ENCODE peak calls at places on chromosomes 5 and 9, in nine cellular contexts. U, F, T, Z, O, H, K, C and B are unnamed samples.

GRCh38 chr9:105359899-105360298 is 87.9 kb upstream of the FSD1L start:
- DNase-seq in Z (peak), U (peak), O (no peak), C (peak), T (no peak), H (no peak), F (no peak), K (no peak), B (peak)

GRCh38 chr5:127930311-127930710 is 153.3 kb upstream of the SLC12A2 start:
- DNase-seq in U (peak), H (peak), F (no peak), O (no peak), Z (peak), T (no peak), K (no peak), C (peak), B (peak)

GRCh38 chr5:148909001-148909400 is 82.6 kb downstream of the ADRB2 start:
- DNase-seq in C (peak), T (no peak), F (no peak), H (peak), K (no peak), Z (no peak), U (peak), O (no peak), B (peak)

GRCh38 chr5:41834506-41834905 is 35.7 kb downstream of the OXCT1 start:
- DNase-seq in O (no peak), Z (no peak), H (no peak), U (no peak), C (no peak), F (no peak), T (no peak), K (no peak), B (no peak)

GRCh38 chr9:125950880-125951471 is 203.8 kb downstream of the PBX3 start:
- DNase-seq in Z (no peak), F (no peak), T (no peak), C (no peak), O (no peak), K (no peak), U (no peak), H (no peak), B (no peak)

GRCh38 chr5:32067774-32068173 is 106.3 kb downstream of the GOLPH3 start:
- DNase-seq in O (no peak), T (no peak), Z (no peak), H (no peak), F (no peak), U (no peak), K (no peak), C (no peak), B (no peak)

GRCh38 chr5:53779541-53779981 is 219.1 kb downstream of the NDUFS4 start:
- DNase-seq in F (no peak), C (peak), O (peak), Z (peak), U (peak), H (peak), T (no peak), K (no peak), B (peak)

GRCh38 chr9:128271112-128271511 is 4.7 kb downstream of the GOLGA2 start:
- DNase-seq in C (no peak), Z (no peak), T (no peak), H (peak), O (no peak), K (no peak), U (no peak), F (no peak), B (no peak)

GRCh38 chr5:172454355-172455086 is at the start of gene SH3PXD2B:
- DNase-seq in Z (no peak), O (peak), U (peak), F (peak), C (peak), K (no peak), T (peak), H (peak), B (peak)

GRCh38 chr9:138038244-138038671 is 160.7 kb downstream of the CACNA1B start:
- DNase-seq in O (no peak), F (peak), C (no peak), H (no peak), K (no peak), Z (no peak), T (no peak), U (no peak), B (no peak)

GRCh38 chr9:38315085-38315595 is 77.4 kb upstream of the ALDH1B1 start:
- DNase-seq in K (no peak), H (no peak), Z (no peak), F (no peak), C (no peak), U (no peak), O (no peak), T (no peak), B (no peak)

GRCh38 chr5:15406478-15406877 is 93.5 kb upstream of the FBXL7 start:
- DNase-seq in O (no peak), T (no peak), K (no peak), H (no peak), C (no peak), F (no peak), Z (no peak), U (no peak), B (no peak)

GRCh38 chr5:173314166-173314952 is 13.9 kb downstream of the STC2 start:
- DNase-seq in F (no peak), Z (no peak), H (no peak), K (no peak), U (no peak), O (no peak), T (no peak), C (no peak), B (no peak)

GRCh38 chr9:35096035-35096849 is at the start of gene PIGO:
- DNase-seq in K (peak), Z (peak), O (peak), H (peak), U (peak), T (peak), F (peak), C (peak), B (peak)

GRCh38 chr5:37721447-37721871 is 118.4 kb downstream of the GDNF start:
- DNase-seq in K (no peak), F (no peak), O (no peak), H (no peak), T (no peak), U (peak), C (peak), Z (peak), B (peak)

GRCh38 chr9:4985376-4986266 is 549 bp downstream of the JAK2 start:
- DNase-seq in Z (peak), C (peak), U (peak), F (peak), O (peak), T (peak), H (peak), K (no peak), B (peak)

GRCh38 chr5:67038817-67039603 is 157.6 kb downstream of the CD180 start:
- DNase-seq in K (no peak), O (no peak), F (peak), H (peak), U (peak), Z (peak), C (peak), T (no peak), B (peak)

GRCh38 chr9:99285965-99286364 is 63.9 kb downstream of the SEC61B start:
- DNase-seq in C (no peak), F (no peak), Z (no peak), T (no peak), U (no peak), O (no peak), K (no peak), H (no peak), B (no peak)

GRCh38 chr9:94850540-94851434 is 124.3 kb downstream of the AOPEP start:
- DNase-seq in F (no peak), Z (no peak), K (no peak), T (no peak), C (no peak), H (no peak), O (no peak), U (no peak), B (no peak)

GRCh38 chr9:95167998-95168397 is 149.5 kb downstream of the FANCC start:
- DNase-seq in C (peak), H (peak), O (peak), K (no peak), T (no peak), Z (peak), U (peak), F (peak), B (peak)

GRCh38 chr5:41921874-41922273 is 3.2 kb upstream of the FBXO4 start:
- DNase-seq in T (no peak), U (peak), K (no peak), F (no peak), C (peak), Z (peak), H (peak), O (no peak), B (peak)

GRCh38 chr5:65043843-65044359 is 275.2 kb downstream of the CWC27 start:
- DNase-seq in T (no peak), Z (no peak), H (no peak), K (no peak), F (no peak), O (no peak), U (no peak), C (no peak), B (no peak)

GRCh38 chr9:100852088-100852487 is 176.4 kb upstream of the PLPPR1 start:
- DNase-seq in H (no peak), O (peak), T (no peak), C (no peak), K (no peak), Z (no peak), F (no peak), U (no peak), B (no peak)

GRCh38 chr9:137077758-137078693 is 709 bp downstream of the UAP1L1 start:
- DNase-seq in K (no peak), F (no peak), T (peak), C (no peak), H (no peak), O (peak), Z (no peak), U (no peak), B (peak)

GRCh38 chr5:119190470-119190869 is 119.6 kb downstream of the DMXL1 start:
- DNase-seq in Z (no peak), T (no peak), C (no peak), K (no peak), H (no peak), O (no peak), U (no peak), F (no peak), B (no peak)

GRCh38 chr9:130834371-130835311 is at the start of gene ABL1:
- DNase-seq in F (peak), C (peak), T (peak), H (peak), U (peak), O (peak), K (peak), Z (peak), B (peak)

GRCh38 chr5:65185468-65185867 is 296.3 kb downstream of the ADAMTS6 start:
- DNase-seq in F (no peak), T (no peak), O (no peak), Z (peak), C (peak), H (no peak), U (peak), K (no peak), B (peak)

GRCh38 chr9:35689601-35690446 is at the start of gene TPM2:
- DNase-seq in O (peak), H (no peak), C (peak), T (peak), K (peak), Z (peak), F (peak), U (peak), B (peak)

GRCh38 chr5:175383350-175383749 is 60.6 kb downstream of the DRD1 start:
- DNase-seq in K (no peak), Z (no peak), T (no peak), O (no peak), C (no peak), U (peak), F (no peak), H (no peak), B (no peak)

GRCh38 chr5:141186897-141187512 is at the start of gene PCDHB9:
- DNase-seq in O (peak), U (peak), K (no peak), H (no peak), Z (no peak), T (no peak), F (peak), C (peak), B (peak)

GRCh38 chr5:102794677-102795331 is 39.7 kb downstream of the PAM start:
- DNase-seq in H (peak), K (no peak), Z (no peak), T (no peak), C (no peak), O (no peak), U (no peak), F (no peak), B (no peak)

GRCh38 chr9:6764570-6765334 is 7.0 kb downstream of the KDM4C start:
- DNase-seq in C (peak), H (peak), T (no peak), F (no peak), Z (no peak), U (peak), O (no peak), K (no peak), B (no peak)

GRCh38 chr5:172630482-172630881 is 10.6 kb upstream of the NEURL1B start:
- DNase-seq in Z (no peak), U (no peak), F (no peak), K (no peak), C (no peak), H (no peak), T (no peak), O (no peak), B (no peak)

GRCh38 chr5:142014911-142015584 is 2.2 kb upstream of the GNPDA1 start:
- DNase-seq in U (peak), O (peak), T (no peak), F (peak), C (peak), K (no peak), Z (no peak), H (peak), B (peak)

GRCh38 chr9:93473411-93473810 is 20.0 kb upstream of the FAM120AOS start:
- DNase-seq in O (no peak), U (peak), T (no peak), F (no peak), C (peak), H (peak), Z (no peak), K (no peak), B (peak)

GRCh38 chr5:36744678-36745659 is 131.6 kb upstream of the NIPBL start:
- DNase-seq in U (peak), F (peak), Z (peak), H (peak), C (peak), O (peak), K (no peak), T (peak), B (peak)

DNA sequence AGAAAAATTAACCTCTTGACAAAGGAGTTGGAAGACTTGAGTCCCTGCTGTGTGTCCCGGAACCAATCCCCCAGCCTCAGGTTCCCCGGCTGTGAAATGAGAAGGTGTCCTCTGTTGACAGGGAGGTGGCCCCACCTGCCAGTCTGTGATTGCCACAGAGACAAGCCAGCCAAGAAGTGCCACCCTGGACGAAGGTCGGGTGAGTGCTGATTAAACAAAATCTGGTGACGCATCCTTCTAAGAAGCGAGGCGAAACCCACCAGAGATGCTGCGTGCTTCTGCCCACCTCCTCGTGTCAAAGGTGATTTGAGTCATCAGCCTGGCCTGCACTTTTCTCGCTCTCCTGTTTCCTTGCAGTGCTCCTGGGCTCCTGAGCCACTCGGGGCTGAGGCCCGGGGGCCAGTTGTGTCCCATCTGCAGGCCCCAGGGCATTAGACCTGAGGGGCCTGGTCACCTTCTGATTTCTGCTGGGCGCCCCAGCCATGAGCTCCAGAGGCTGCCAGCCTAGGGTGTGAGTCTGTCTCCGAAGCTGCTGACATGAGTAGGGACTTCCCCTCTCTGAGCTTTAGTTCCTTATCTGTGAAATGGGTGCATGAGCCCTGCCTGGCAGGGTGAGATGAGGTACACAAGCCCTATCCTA is 28.7 kb downstream of the NEK6 start:
- DNase-seq in O (no peak), T (peak), C (peak), F (no peak), Z (peak), K (no peak), U (peak), H (no peak), B (peak)
- H3K4me3 ChIP-seq in O (no peak), T (peak), C (peak), F (no peak), Z (no peak), K (peak), U (no peak), H (no peak), B (no peak)

GRCh38 chr9:97390791-97391406 is 21.0 kb upstream of the TDRD7 start:
- DNase-seq in T (no peak), K (no peak), C (no peak), F (no peak), H (no peak), Z (no peak), U (no peak), O (no peak), B (no peak)

GRCh38 chr9:97395745-97396144 is 16.2 kb upstream of the TDRD7 start:
- DNase-seq in F (no peak), H (no peak), U (no peak), T (no peak), Z (no peak), C (no peak), O (no peak), K (no peak), B (no peak)

GRCh38 chr9:97396256-97396655 is 15.6 kb upstream of the TDRD7 start:
- DNase-seq in U (no peak), F (no peak), K (no peak), T (no peak), H (no peak), O (no peak), C (no peak), Z (no peak), B (no peak)

GRCh38 chr9:97397220-97397619 is 14.7 kb upstream of the TDRD7 start:
- DNase-seq in U (peak), Z (no peak), H (peak), C (no peak), K (no peak), O (no peak), T (no peak), F (no peak), B (no peak)

DNA sequence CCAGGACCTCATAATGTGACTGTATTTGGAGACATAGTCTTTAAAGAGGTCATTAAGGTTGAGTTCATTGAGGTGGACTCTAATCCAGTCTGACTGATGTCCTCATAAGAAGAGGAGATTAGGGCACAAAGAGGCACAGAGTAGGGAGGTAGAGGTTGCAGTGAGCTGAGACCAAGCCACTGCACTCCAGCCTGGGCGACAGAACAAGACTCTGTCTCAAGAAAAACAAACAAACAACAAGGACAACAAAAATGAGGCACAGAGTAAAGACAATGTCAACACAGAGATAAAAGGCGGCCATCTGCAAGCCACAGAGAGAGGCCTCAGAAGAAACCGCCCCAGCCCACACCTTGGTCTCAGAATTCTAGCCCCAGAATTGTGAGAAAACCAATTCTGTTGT is 17.0 kb upstream of the TDRD7 start:
- DNase-seq in U (no peak), F (no peak), C (no peak), T (no peak), Z (no peak), H (no peak), O (no peak), K (no peak), B (no peak)
- TF ChIP-seq CTCF in U (no peak), F (no peak), C (no peak), T (no peak), Z (no peak), H (no peak), O (no peak), K (no peak), B (no peak)

DNA sequence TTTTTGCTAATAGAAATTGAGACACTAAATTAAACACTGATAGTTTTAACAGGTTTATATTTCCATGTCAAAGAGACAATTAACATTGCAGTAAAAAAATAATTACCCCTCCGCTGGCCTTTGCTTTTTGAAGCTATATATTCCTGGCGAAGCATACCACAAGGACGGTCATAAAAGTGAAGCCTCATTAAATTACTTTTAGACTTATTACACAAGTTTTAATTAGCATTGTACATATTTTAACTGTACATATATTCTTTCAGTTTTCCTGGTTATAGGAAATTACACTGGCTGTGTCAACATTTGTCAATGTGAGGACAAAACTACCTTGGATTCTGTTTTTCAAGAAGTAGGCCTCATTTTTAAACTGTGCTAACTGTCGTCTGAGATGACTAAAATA is 1.2 kb downstream of the CDKN2A start:
- DNase-seq in F (no peak), C (no peak), T (no peak), U (no peak), K (no peak), O (no peak), H (no peak), Z (no peak), B (no peak)
- H3K4me3 ChIP-seq in F (no peak), C (peak), T (peak), U (peak), K (no peak), O (no peak), H (peak), Z (peak), B (peak)

GRCh38 chr5:159091596-159091995 is 8.1 kb downstream of the EBF1 start:
- DNase-seq in U (no peak), F (no peak), T (no peak), O (no peak), K (no peak), Z (no peak), H (no peak), C (peak), B (no peak)

GRCh38 chr5:159092288-159092687 is 7.4 kb downstream of the EBF1 start:
- DNase-seq in F (no peak), T (no peak), H (no peak), K (no peak), C (no peak), Z (no peak), O (no peak), U (no peak), B (no peak)

GRCh38 chr5:159088371-159088770 is 11.3 kb downstream of the EBF1 start:
- DNase-seq in K (no peak), Z (no peak), C (peak), U (no peak), H (no peak), F (no peak), T (no peak), O (no peak), B (no peak)

GRCh38 chr5:159091051-159091450 is 8.7 kb downstream of the EBF1 start:
- DNase-seq in U (no peak), O (no peak), K (no peak), F (no peak), T (no peak), Z (no peak), H (no peak), C (no peak), B (no peak)

GRCh38 chr5:159089675-159090074 is 10.0 kb downstream of the EBF1 start:
- DNase-seq in H (no peak), T (no peak), O (no peak), U (no peak), F (no peak), K (no peak), Z (no peak), C (no peak), B (no peak)
- TF ChIP-seq CTCF in H (no peak), T (no peak), O (no peak), U (no peak), F (no peak), K (no peak), Z (no peak), C (no peak), B (no peak)